ENCODE peak calls at places on chromosomes 7 and 10, in seven cellular contexts. M is globus pallidus; J is CD8-positive, alpha-beta T cell; V is nephron progenitor cell; B is fibroblast of lung; N is activated CD4-positive, CD25-positive, alpha-beta regulatory T cell; U is endothelial cell of umbilical vein. L is an unnamed sample.
A peak's percentile ranks its signal among the peaks of the same experiment; 100 is the strongest.

GRCh38 chr10:133390597-133391248 is 3.2 kb upstream of the MTG1 start:
- DNase-seq in V (no peak), M (no peak), N (no peak), U (no peak), B (no peak), J (no peak), L (no peak)

GRCh38 chr10:93150990-93151547 is 77.4 kb downstream of the CYP26A1 start:
- DNase-seq in J (no peak), N (no peak), M (no peak), U (no peak), V (no peak), B (no peak), L (no peak)

GRCh38 chr7:45873355-45873754 is 473 bp upstream of the CCDC201 start:
- DNase-seq in J (no peak), V (no peak), U (no peak), M (no peak), B (no peak), N (no peak), L (no peak)

GRCh38 chr10:119333146-119333792 is 125.9 kb downstream of the GRK5 start:
- DNase-seq in U (peak; percentile 20), V (no peak), M (no peak), N (no peak), J (no peak), B (peak; percentile 59), L (no peak)

GRCh38 chr10:100769481-100769880 is 24.1 kb downstream of the PAX2 start:
- DNase-seq in N (no peak), J (no peak), U (no peak), V (no peak), M (no peak), B (no peak), L (no peak)

GRCh38 chr10:10786334-10787090 is 231.2 kb upstream of the CELF2 start:
- DNase-seq in J (no peak), U (peak; percentile 60), V (no peak), M (no peak), N (no peak), B (peak; percentile 64), L (no peak)

GRCh38 chr10:130873636-130874035 is 437.9 kb downstream of the TCERG1L start:
- DNase-seq in U (no peak), N (no peak), V (no peak), B (no peak), M (no peak), J (no peak), L (no peak)

GRCh38 chr7:16846611-16847165 is 35.1 kb downstream of the AGR3 start:
- DNase-seq in V (no peak), N (no peak), U (no peak), M (no peak), B (no peak), J (no peak), L (no peak)

L was measured in stimulated activated naive B cell treated with anti-CD40 and anti-IgM and Interleukin-4, amounts not matched to agents 10 μg/mL and 1 μg/mL and 100 μg/mL, for 72 hours.